ENCODE peak calls at places on chromosomes 16 and 17, in eight cellular contexts. X is A673, A is foreskin fibroblast, V is lower leg skin, Y is colonic mucosa, C is tibial artery, T is adipocyte, W is AG10803. U is an unnamed sample.

GRCh38 chr16:89958068-89958467 is 9.5 kb downstream of the DEF8 start:
- DNase-seq in X (peak), C (no peak), Y (no peak), V (no peak), A (peak), T (no peak), W (peak), U (peak)

GRCh38 chr17:81207610-81208581 is 14.9 kb downstream of the CEP131 start:
- DNase-seq in C (no peak), A (peak), W (no peak), V (no peak), X (peak), T (no peak), Y (no peak), U (no peak)

GRCh38 chr16:57045694-57046381 is 46.5 kb upstream of the CPNE2 start:
- DNase-seq in Y (peak), W (peak), X (peak), V (peak), C (peak), A (peak), T (peak), U (peak)

GRCh38 chr17:78129385-78130079 is 977 bp upstream of the TMC6 start:
- DNase-seq in W (no peak), T (no peak), Y (no peak), V (no peak), A (no peak), C (no peak), X (no peak), U (no peak)

GRCh38 chr17:36824678-36825091 is 112.6 kb upstream of the LHX1 start:
- DNase-seq in X (no peak), W (peak), A (no peak), T (no peak), V (no peak), C (no peak), Y (no peak), U (no peak)

GRCh38 chr17:30476726-30477082 is 504 bp upstream of the GOSR1 start:
- DNase-seq in A (peak), W (peak), C (no peak), T (no peak), V (no peak), X (no peak), Y (no peak), U (no peak)

GRCh38 chr17:64502809-64503208 is 3.3 kb downstream of the DDX5 start:
- DNase-seq in Y (no peak), V (no peak), X (no peak), T (no peak), A (no peak), C (no peak), W (peak), U (no peak)

GRCh38 chr17:19706791-19707727 is 9.3 kb downstream of the SLC47A2 start:
- DNase-seq in W (no peak), C (no peak), X (peak), V (peak), Y (peak), A (no peak), T (no peak), U (peak)

GRCh38 chr16:2966803-2967184 is 2.4 kb upstream of the PAQR4 start:
- DNase-seq in W (no peak), Y (peak), C (no peak), V (no peak), T (peak), X (no peak), A (peak), U (no peak)

GRCh38 chr17:5097101-5097834 is 14.4 kb downstream of the ZNF232 start:
- DNase-seq in A (peak), T (no peak), W (no peak), X (peak), V (peak), C (peak), Y (peak), U (peak)

GRCh38 chr17:70190959-70191805 is 21.9 kb downstream of the KCNJ2 start:
- DNase-seq in X (no peak), V (no peak), Y (no peak), A (peak), T (no peak), W (no peak), C (no peak), U (no peak)

GRCh38 chr16:14510939-14511797 is 118.9 kb downstream of the PARN start:
- DNase-seq in C (no peak), V (no peak), A (peak), X (peak), W (peak), Y (no peak), T (peak), U (no peak)

GRCh38 chr16:85235988-85236831 is 123.9 kb upstream of the CIBAR2 start:
- DNase-seq in A (no peak), C (peak), Y (peak), T (no peak), X (no peak), W (no peak), V (peak), U (no peak)

GRCh38 chr17:75457047-75457654 is 716 bp downstream of the TMEM94 start:
- DNase-seq in T (peak), A (peak), C (no peak), X (peak), V (no peak), W (peak), Y (peak), U (peak)

GRCh38 chr17:1498869-1499268 is 6.4 kb upstream of the MYO1C start:
- DNase-seq in T (no peak), X (no peak), A (no peak), V (no peak), Y (no peak), W (peak), C (no peak), U (no peak)

GRCh38 chr17:14300628-14301278 is at the start of gene HS3ST3B1:
- DNase-seq in X (peak), T (peak), Y (peak), V (peak), A (peak), C (peak), W (peak), U (peak)

GRCh38 chr17:10050597-10051101 is 145.6 kb upstream of the RCVRN start:
- DNase-seq in X (no peak), A (peak), Y (peak), C (no peak), T (no peak), V (no peak), W (peak), U (no peak)

GRCh38 chr16:75377971-75378386 is 55.3 kb downstream of the CFDP1 start:
- DNase-seq in W (peak), T (peak), Y (no peak), V (no peak), X (peak), A (peak), C (no peak), U (no peak)

GRCh38 chr16:30893082-30893743 is 664 bp downstream of the BCL7C start:
- DNase-seq in A (peak), V (no peak), W (no peak), T (no peak), C (no peak), X (no peak), Y (peak), U (peak)

GRCh38 chr16:1534021-1535020 is 855 bp downstream of the TMEM204 start:
- DNase-seq in W (peak), V (no peak), A (peak), Y (no peak), C (no peak), X (no peak), T (peak), U (no peak)

GRCh38 chr16:1531638-1531910 is 1.9 kb upstream of the TMEM204 start:
- DNase-seq in C (no peak), Y (no peak), W (no peak), V (no peak), T (no peak), X (no peak), A (no peak), U (no peak)

GRCh38 chr16:1532771-1533170 is 695 bp upstream of the TMEM204 start:
- DNase-seq in A (no peak), Y (no peak), T (no peak), V (no peak), X (no peak), W (no peak), C (no peak), U (no peak)

GRCh38 chr16:1532081-1532760 is 1.2 kb upstream of the TMEM204 start:
- DNase-seq in C (peak), V (peak), Y (no peak), X (no peak), T (peak), A (peak), W (peak), U (no peak)

DNA sequence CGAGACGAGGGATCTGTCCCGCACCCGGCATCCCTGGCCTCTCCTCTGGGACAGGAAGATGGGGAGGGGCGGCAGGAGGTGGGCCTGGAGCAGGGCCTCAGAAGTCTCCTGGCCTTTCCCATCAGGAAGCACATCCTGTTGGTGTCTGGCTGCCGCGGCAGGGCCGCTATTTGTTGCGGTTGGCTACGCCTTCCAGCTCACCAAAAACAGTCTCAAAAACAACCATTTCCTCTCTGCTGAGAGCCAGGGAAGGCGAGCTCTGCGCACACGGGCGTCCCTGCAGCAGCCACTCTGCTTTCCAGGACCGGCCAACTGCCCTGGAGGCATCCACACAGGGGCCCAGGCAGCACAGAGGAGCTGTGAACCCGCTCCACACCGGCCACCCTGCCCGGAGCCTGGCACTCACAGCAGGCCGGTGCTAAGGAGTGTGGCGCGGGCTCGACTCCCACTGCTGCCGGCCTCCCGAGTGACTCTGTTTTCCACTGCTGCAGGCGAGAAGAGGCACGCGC is at the start of gene TMEM204:
- DNase-seq in X (no peak), V (peak), Y (peak), W (peak), C (peak), T (peak), A (peak), U (no peak)
- H3K4me3 ChIP-seq in X (no peak), V (peak), Y (peak), W (peak), C (peak), T (peak), A (peak), U (no peak)

GRCh38 chr17:31808521-31808920 is 50.5 kb downstream of the COPRS start:
- DNase-seq in X (no peak), Y (no peak), A (no peak), T (no peak), W (no peak), C (no peak), V (no peak), U (no peak)
- H3K4me3 ChIP-seq in X (no peak), Y (no peak), A (no peak), T (no peak), W (no peak), C (no peak), V (no peak), U (no peak)

GRCh38 chr17:28427372-28427771 is 21.4 kb upstream of the SLC46A1 start:
- DNase-seq in V (no peak), Y (no peak), W (peak), X (peak), T (peak), A (peak), C (no peak), U (no peak)

GRCh38 chr17:28425206-28425605 is 19.2 kb upstream of the SLC46A1 start:
- DNase-seq in W (no peak), V (no peak), C (no peak), X (no peak), Y (no peak), A (no peak), T (no peak), U (no peak)

GRCh38 chr17:28426081-28426519 is 20.1 kb upstream of the SLC46A1 start:
- DNase-seq in W (no peak), V (no peak), C (no peak), X (peak), T (peak), Y (no peak), A (no peak), U (peak)

GRCh38 chr17:28416703-28417311 is 10.8 kb upstream of the SLC46A1 start:
- DNase-seq in Y (peak), A (peak), T (peak), C (no peak), X (peak), W (peak), V (peak), U (peak)

DNA sequence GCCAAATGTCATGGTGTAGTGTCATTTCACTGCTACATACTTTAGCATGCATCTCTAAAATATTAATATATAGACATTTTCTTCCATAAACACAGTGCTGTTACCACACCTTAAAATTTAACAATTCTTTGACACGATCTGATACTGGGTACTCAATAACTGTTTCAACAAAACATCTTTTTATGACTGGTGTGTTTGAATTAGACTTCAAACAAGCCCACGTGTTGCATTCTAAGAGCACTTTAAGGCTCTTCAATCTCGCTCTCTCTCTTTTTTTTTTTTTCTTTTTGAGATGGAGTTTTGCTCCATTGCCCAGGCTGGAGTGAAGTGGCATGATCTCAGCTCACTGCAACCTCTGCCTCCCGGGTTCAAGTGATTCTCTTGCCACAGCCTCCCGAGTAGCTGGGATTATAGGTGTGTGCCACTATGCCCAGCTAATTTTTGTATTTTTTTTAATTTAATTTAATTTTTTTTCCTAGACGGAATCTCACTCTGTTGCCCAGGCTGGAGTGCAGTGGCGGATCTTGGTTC is 15.8 kb upstream of the SLC46A1 start:
- DNase-seq in W (no peak), T (no peak), C (no peak), A (no peak), X (no peak), Y (no peak), V (no peak), U (no peak)
- H3K4me3 ChIP-seq in W (no peak), T (no peak), C (no peak), A (no peak), X (no peak), Y (no peak), V (no peak), U (no peak)

DNA sequence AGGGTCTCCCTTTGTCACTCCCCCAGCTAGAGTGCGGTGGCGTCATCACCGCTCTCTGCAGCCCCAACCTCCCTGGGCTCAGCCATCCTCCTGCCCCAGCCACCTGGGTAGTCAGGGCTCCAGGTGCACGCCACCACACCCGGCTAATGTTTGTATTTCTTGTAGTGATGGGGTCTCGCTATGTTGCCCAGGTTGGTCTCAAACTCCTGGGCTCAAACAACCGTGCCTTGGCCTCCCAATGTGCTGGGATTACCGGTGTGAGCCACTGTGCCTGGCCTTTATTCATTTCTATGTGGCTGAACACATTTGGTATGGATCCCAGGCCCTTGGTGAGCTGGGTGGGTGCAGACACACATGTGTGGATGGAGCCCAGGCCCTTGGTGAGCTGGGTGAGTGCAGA is 36.9 kb downstream of the SOX8 start:
- DNase-seq in X (no peak), Y (no peak), W (no peak), C (no peak), A (no peak), T (no peak), V (no peak), U (no peak)
- H3K4me3 ChIP-seq in X (no peak), Y (no peak), W (no peak), C (no peak), A (no peak), T (no peak), V (no peak), U (no peak)

GRCh38 chr16:49763826-49764225 is 92.1 kb downstream of the ZNF423 start:
- DNase-seq in V (no peak), C (no peak), W (no peak), T (no peak), A (no peak), X (no peak), Y (no peak), U (no peak)
- H3K4me3 ChIP-seq in V (no peak), C (no peak), W (no peak), T (no peak), A (no peak), X (no peak), Y (no peak), U (no peak)